ENCODE peak calls at places on chromosomes 4 and X, in seven cellular contexts. E is activated CD8-positive, alpha-beta memory T cell treated with anti-CD3 and anti-CD28 coated beads for 4 hours; W is CD4-positive, CD25-positive, alpha-beta regulatory T cell; A is endodermal cell; C is activated naive CD8-positive, alpha-beta T cell treated with anti-CD3 and anti-CD28 coated beads for 36 hours; D is occipital lobe; F is germinal center. V is an unnamed sample.

GRCh38 chr4:137390707-137391106 is 141.6 kb downstream of the PCDH18 start:
- DNase-seq in A (no peak), W (no peak), D (no peak), E (no peak), C (no peak), F (no peak), V (no peak)

GRCh38 chrX:141405878-141406492 is 163.7 kb upstream of the SPANXC start:
- DNase-seq in F (no peak), W (no peak), C (no peak), E (no peak), D (no peak), A (no peak), V (no peak)

GRCh38 chr4:41693629-41694028 is 54.9 kb downstream of the PHOX2B start:
- DNase-seq in D (no peak), A (no peak), C (no peak), W (no peak), E (no peak), F (no peak), V (no peak)

GRCh38 chrX:74179499-74179898 is 124.5 kb upstream of the ZCCHC13 start:
- DNase-seq in A (no peak), D (no peak), W (no peak), C (no peak), E (no peak), F (no peak), V (no peak)

GRCh38 chrX:148269513-148269912 is 230.9 kb upstream of the AFF2 start:
- DNase-seq in F (no peak), A (no peak), D (no peak), C (no peak), E (no peak), W (no peak), V (no peak)

GRCh38 chr4:140162596-140162995 is 8.6 kb upstream of the MAML3 start:
- DNase-seq in D (no peak), C (no peak), E (no peak), A (no peak), W (no peak), F (no peak), V (no peak)

GRCh38 chr4:183808102-183808466 is 97.0 kb upstream of the STOX2 start:
- DNase-seq in W (no peak), D (no peak), C (no peak), E (no peak), F (no peak), A (peak; percentile 65), V (no peak)

GRCh38 chr4:98765771-98766170 is 107.4 kb upstream of the TSPAN5 start:
- DNase-seq in E (no peak), F (no peak), W (no peak), D (no peak), C (no peak), A (no peak), V (no peak)

GRCh38 chr4:187268940-187269339 is 545.3 kb upstream of the FAT1 start:
- DNase-seq in A (no peak), W (no peak), C (no peak), D (no peak), F (no peak), E (no peak), V (no peak)

GRCh38 chr4:10100734-10101216 is 15.8 kb downstream of the WDR1 start:
- DNase-seq in A (no peak), F (no peak), C (no peak), D (no peak), E (no peak), W (no peak), V (no peak)

GRCh38 chr4:1792158-1792831 is 798 bp upstream of the FGFR3 start:
- DNase-seq in C (no peak), E (no peak), D (no peak), W (no peak), A (no peak), F (no peak), V (no peak)

GRCh38 chr4:152634110-152634760 is 45.6 kb downstream of the TMEM154 start:
- DNase-seq in C (no peak), A (no peak), F (no peak), W (no peak), E (no peak), D (no peak), V (no peak)

GRCh38 chrX:701673-702072 is 71.1 kb downstream of the SHOX start:
- DNase-seq in E (no peak), W (no peak), F (no peak), A (peak; percentile 10), D (no peak), C (no peak), V (no peak)

GRCh38 chrX:45851434-45851991 is 650.8 kb upstream of the DIPK2B start:
- DNase-seq in A (peak; percentile 82), C (peak; percentile 62), F (no peak), D (no peak), W (peak; percentile 32), E (peak; percentile 21), V (peak; percentile 60)

GRCh38 chr4:165368567-165368966 is 10.2 kb upstream of the CPE start:
- DNase-seq in C (no peak), D (no peak), A (no peak), E (no peak), W (no peak), F (no peak), V (no peak)

GRCh38 chr4:155953151-155954117 is at the start of gene CTSO:
- DNase-seq in A (peak; percentile 81), F (peak; percentile 49), E (peak; percentile 52), C (peak; percentile 78), D (peak; percentile 70), W (peak; percentile 79), V (peak; percentile 83)

GRCh38 chrX:1506916-1507315 is 30.1 kb downstream of the P2RY8 start:
- DNase-seq in A (no peak), C (no peak), W (no peak), D (no peak), F (no peak), E (no peak), V (no peak)

GRCh38 chr4:165403667-165404066 is 24.9 kb downstream of the CPE start:
- DNase-seq in A (peak; percentile 61), D (no peak), E (no peak), C (no peak), F (no peak), W (no peak), V (no peak)